ENCODE peak calls at places on chromosome 15, in eight cellular contexts. B is NAMALWA, Y is left ventricle myocardium inferior, Q is lung, M is fibroblast of gingiva, S is HFFc6, I is islet precursor cell, H is Kasumi-1. F is an unnamed sample.

GRCh38 chr15:43441316-43441715 is 51.6 kb downstream of the TP53BP1 start:
- DNase-seq in S (peak), Q (no peak), B (peak), M (peak), I (no peak), H (no peak), Y (no peak), F (no peak)

GRCh38 chr15:101652783-101653430 is 726 bp upstream of the TM2D3 start:
- DNase-seq in M (peak), Q (no peak), S (no peak), Y (no peak), H (no peak), I (no peak), B (no peak), F (no peak)

GRCh38 chr15:100918690-100919480 is at the start of gene LRRK1:
- DNase-seq in I (no peak), Q (no peak), Y (peak), B (peak), H (peak), M (peak), S (no peak), F (peak)

GRCh38 chr15:60582370-60583036 is 103.6 kb upstream of the ICE2 start:
- DNase-seq in M (no peak), I (no peak), B (no peak), Q (no peak), H (no peak), S (no peak), Y (no peak), F (no peak)

GRCh38 chr15:94080416-94080815 is 150.9 kb upstream of the MCTP2 start:
- DNase-seq in H (no peak), B (no peak), Q (no peak), M (peak), Y (peak), I (no peak), S (peak), F (peak)

GRCh38 chr15:71455107-71455506 is 339.8 kb downstream of the THSD4 start:
- DNase-seq in Y (no peak), B (no peak), I (no peak), H (no peak), Q (no peak), M (no peak), S (no peak), F (no peak)

GRCh38 chr15:94611656-94612055 is 380.3 kb downstream of the MCTP2 start:
- DNase-seq in M (no peak), I (no peak), H (no peak), S (no peak), Q (no peak), B (no peak), Y (no peak), F (no peak)

GRCh38 chr15:65903296-65904073 is 34.2 kb downstream of the RAB11A start:
- DNase-seq in B (no peak), H (no peak), S (peak), Q (peak), Y (no peak), I (peak), M (no peak), F (no peak)

GRCh38 chr15:93152951-93153350 is 63.9 kb upstream of the RGMA start:
- DNase-seq in Q (peak), B (no peak), S (no peak), Y (peak), H (no peak), M (no peak), I (no peak), F (peak)

GRCh38 chr15:88664151-88664778 is 25.4 kb downstream of the ISG20 start:
- DNase-seq in S (no peak), B (peak), H (no peak), M (no peak), I (no peak), Y (no peak), Q (no peak), F (no peak)

GRCh38 chr15:61794881-61795280 is 265.4 kb downstream of the VPS13C start:
- DNase-seq in I (no peak), B (no peak), S (no peak), M (peak), H (no peak), Y (no peak), Q (no peak), F (no peak)

GRCh38 chr15:48385431-48385830 is 54.2 kb downstream of the DUT start:
- DNase-seq in Q (no peak), B (no peak), S (peak), M (peak), I (peak), Y (no peak), H (no peak), F (no peak)

GRCh38 chr15:36362508-36362907 is 216.9 kb upstream of the CDIN1 start:
- DNase-seq in I (peak), S (peak), H (no peak), Q (no peak), M (peak), B (no peak), Y (no peak), F (no peak)

GRCh38 chr15:63449711-63450110 is 54.7 kb upstream of the USP3 start:
- DNase-seq in I (peak), Y (no peak), B (no peak), Q (no peak), M (no peak), S (no peak), H (no peak), F (no peak)

GRCh38 chr15:68751622-68752021 is 69.1 kb downstream of the ANP32A start:
- DNase-seq in H (no peak), Y (no peak), Q (no peak), B (no peak), M (no peak), S (no peak), I (no peak), F (no peak)

GRCh38 chr15:67091073-67091965 is 25.9 kb downstream of the SMAD3 start:
- DNase-seq in Q (peak), H (no peak), S (peak), B (no peak), M (no peak), Y (peak), I (peak), F (peak)

GRCh38 chr15:84750583-84751092 is 2.2 kb downstream of the ZNF592 start:
- DNase-seq in Y (no peak), M (no peak), I (peak), S (no peak), Q (no peak), B (peak), H (peak), F (no peak)

GRCh38 chr15:31157644-31158069 is 56.1 kb upstream of the TRPM1 start:
- DNase-seq in M (no peak), I (no peak), Q (no peak), B (no peak), Y (no peak), H (no peak), S (no peak), F (no peak)

GRCh38 chr15:63718590-63719035 is 115.1 kb downstream of the HERC1 start:
- DNase-seq in M (peak), I (no peak), H (no peak), Y (no peak), B (no peak), S (peak), Q (no peak), F (no peak)

GRCh38 chr15:64216722-64217428 is 54.1 kb upstream of the PPIB start:
- DNase-seq in I (no peak), Y (peak), M (peak), Q (no peak), B (no peak), H (no peak), S (no peak), F (peak)

GRCh38 chr15:67744331-67745058 is 80.8 kb upstream of the SKOR1 start:
- DNase-seq in H (no peak), Y (no peak), M (no peak), B (no peak), Q (no peak), S (no peak), I (no peak), F (no peak)

GRCh38 chr15:97929456-97930229 is 30.9 kb upstream of the ARRDC4 start:
- DNase-seq in Y (no peak), I (no peak), S (no peak), B (no peak), M (no peak), Q (no peak), H (no peak), F (no peak)

GRCh38 chr15:74314897-74315438 is 52.5 kb downstream of the CYP11A1 start:
- DNase-seq in S (no peak), B (no peak), M (no peak), Q (no peak), I (no peak), Y (peak), H (no peak), F (peak)

GRCh38 chr15:56794150-56794922 is 61.0 kb upstream of the ZNF280D start:
- DNase-seq in Q (no peak), H (no peak), I (no peak), M (peak), B (no peak), S (no peak), Y (no peak), F (no peak)